ENCODE peak calls at places on chromosomes 7 and 10, in six cellular contexts. O is H1, A is GM23338, D is HepG2, X is K562, K is WTC11. H is an unnamed sample.

GRCh38 chr7:133650067-133650466 is 397.2 kb downstream of the EXOC4 start:
- DNase-seq in O (no peak), A (no peak), D (no peak), X (no peak), K (no peak), H (no peak)

GRCh38 chr7:118182618-118183253 is 1.2 kb upstream of the LSM8 start:
- DNase-seq in O (no peak), A (no peak), D (no peak), X (no peak), K (no peak), H (no peak)

GRCh38 chr7:117399820-117400422 is 27.4 kb downstream of the ASZ1 start:
- DNase-seq in O (no peak), A (no peak), D (no peak), X (no peak), K (no peak), H (no peak)

GRCh38 chr7:75943864-75944263 is 28.9 kb downstream of the POR start:
- DNase-seq in O (no peak), A (no peak), D (no peak), X (peak), K (no peak), H (no peak)

GRCh38 chr10:33965795-33966581 is 631.5 kb upstream of the NRP1 start:
- DNase-seq in O (no peak), A (no peak), D (peak), X (no peak), K (no peak), H (no peak)

GRCh38 chr7:157397751-157398691 is 61.2 kb downstream of the DNAJB6 start:
- DNase-seq in O (no peak), A (peak), D (peak), X (peak), K (peak), H (no peak)

GRCh38 chr10:130300608-130301025 is 164.4 kb downstream of the GLRX3 start:
- DNase-seq in O (no peak), A (no peak), D (no peak), X (no peak), K (no peak), H (no peak)

GRCh38 chr10:96794786-96795733 is 37.0 kb upstream of the LCOR start:
- DNase-seq in O (no peak), A (peak), D (peak), X (no peak), K (peak), H (no peak)

GRCh38 chr10:16519908-16520861 is 1.5 kb downstream of the C1QL3 start:
- DNase-seq in O (peak), A (peak), D (no peak), X (no peak), K (peak), H (no peak)

GRCh38 chr7:140650367-140650766 is 9.8 kb upstream of the DENND2A start:
- DNase-seq in O (no peak), A (no peak), D (no peak), X (no peak), K (no peak), H (no peak)

GRCh38 chr7:136117539-136117938 is 140.4 kb upstream of the MTPN start:
- DNase-seq in O (no peak), A (no peak), D (no peak), X (no peak), K (no peak), H (no peak)

GRCh38 chr10:31142026-31142425 is 110.4 kb upstream of the ZNF438 start:
- DNase-seq in O (no peak), A (no peak), D (no peak), X (no peak), K (no peak), H (no peak)

GRCh38 chr10:72319416-72320254 is 35.1 kb downstream of the DNAJB12 start:
- DNase-seq in O (peak), A (peak), D (peak), X (peak), K (peak), H (no peak)

GRCh38 chr7:155850730-155851678 is 38.7 kb upstream of the SHH start:
- DNase-seq in O (no peak), A (no peak), D (no peak), X (no peak), K (no peak), H (no peak)

GRCh38 chr7:41156268-41156667 is 546.6 kb downstream of the INHBA start:
- DNase-seq in O (no peak), A (no peak), D (no peak), X (no peak), K (no peak), H (no peak)

GRCh38 chr7:141073173-141073640 is 657 bp upstream of the TMEM178B start:
- DNase-seq in O (no peak), A (peak), D (peak), X (no peak), K (peak), H (no peak)

GRCh38 chr10:43871004-43871439 is 222.3 kb upstream of the ZNF32 start:
- DNase-seq in O (peak), A (no peak), D (no peak), X (no peak), K (no peak), H (no peak)

GRCh38 chr7:159099217-159099655 is 45.4 kb downstream of the VIPR2 start:
- DNase-seq in O (no peak), A (no peak), D (no peak), X (no peak), K (no peak), H (no peak)

GRCh38 chr7:159197066-159197975 is 52.7 kb upstream of the VIPR2 start:
- DNase-seq in O (no peak), A (peak), D (no peak), X (peak), K (peak), H (peak)

GRCh38 chr7:43781726-43782607 is 23.5 kb downstream of the BLVRA start:
- DNase-seq in O (no peak), A (no peak), D (peak), X (no peak), K (no peak), H (no peak)

GRCh38 chr7:129751916-129752315 is 140.4 kb downstream of the NRF1 start:
- DNase-seq in O (no peak), A (no peak), D (no peak), X (peak), K (no peak), H (no peak)

GRCh38 chr7:27175005-27175625 is 995 bp upstream of the HOXA10 start:
- DNase-seq in O (peak), A (peak), D (no peak), X (no peak), K (no peak), H (no peak)

GRCh38 chr10:95758351-95759025 is 2.5 kb downstream of the ENTPD1 start:
- DNase-seq in O (no peak), A (no peak), D (no peak), X (peak), K (no peak), H (peak)

GRCh38 chr10:83908506-83908905 is 230.8 kb upstream of the GHITM start:
- DNase-seq in O (no peak), A (no peak), D (no peak), X (no peak), K (no peak), H (no peak)

GRCh38 chr7:24283559-24283899 is 461 bp upstream of the NPY start:
- DNase-seq in O (peak), A (peak), D (no peak), X (no peak), K (peak), H (no peak)

GRCh38 chr7:121178452-121178851 is 150.3 kb upstream of the WNT16 start:
- DNase-seq in O (no peak), A (no peak), D (no peak), X (no peak), K (no peak), H (no peak)

GRCh38 chr10:73653701-73654100 is 2.1 kb downstream of the SYNPO2L start:
- DNase-seq in O (no peak), A (peak), D (peak), X (peak), K (no peak), H (no peak)

GRCh38 chr10:73218466-73219191 is 28.4 kb downstream of the DNAJC9 start:
- DNase-seq in O (no peak), A (peak), D (peak), X (peak), K (no peak), H (no peak)

GRCh38 chr10:21372651-21373410 is 152.7 kb downstream of the SKIDA1 start:
- DNase-seq in O (no peak), A (peak), D (no peak), X (no peak), K (no peak), H (peak)

GRCh38 chr7:143458263-143458662 is 15.0 kb downstream of the TAS2R60 start:
- DNase-seq in O (no peak), A (no peak), D (no peak), X (no peak), K (no peak), H (no peak)

DNA sequence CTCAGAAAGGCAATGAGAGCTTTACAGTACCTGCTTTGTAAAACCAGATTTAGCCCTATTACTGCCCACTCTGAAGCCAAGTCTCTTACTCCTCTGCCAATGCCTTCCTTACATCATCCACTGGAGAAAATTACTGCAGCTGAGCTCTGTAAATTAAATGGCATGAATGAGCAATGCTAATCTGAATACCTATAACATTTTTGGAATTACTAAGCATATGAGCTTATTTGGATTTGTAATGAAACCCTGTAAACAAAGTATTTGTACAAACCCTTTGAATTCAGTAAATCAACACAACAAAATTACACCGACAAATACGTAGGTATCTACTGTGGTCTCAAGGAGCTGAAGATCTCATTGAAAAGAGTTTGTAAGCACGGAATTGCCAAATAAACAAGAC is 12.1 kb upstream of the CCNY start:
- DNase-seq in O (no peak), A (no peak), D (no peak), X (no peak), K (no peak), H (no peak)
- TF ChIP-seq CREB1 in O (no peak), A (no peak), D (no peak), X (no peak), K (no peak), H (no peak)

GRCh38 chr10:46547881-46548780 is 8.3 kb downstream of the GPRIN2 start:
- DNase-seq in O (no peak), A (no peak), D (no peak), X (no peak), K (peak), H (no peak)

GRCh38 chr10:46548781-46549090 is 7.7 kb downstream of the GPRIN2 start:
- DNase-seq in O (peak), A (no peak), D (no peak), X (no peak), K (no peak), H (no peak)

GRCh38 chr10:46546591-46547330 is 9.7 kb downstream of the GPRIN2 start:
- DNase-seq in O (peak), A (no peak), D (no peak), X (no peak), K (peak), H (no peak)

GRCh38 chr10:46545861-46546590 is 10.4 kb downstream of the GPRIN2 start:
- DNase-seq in O (peak), A (no peak), D (no peak), X (no peak), K (peak), H (no peak)

GRCh38 chr10:46547331-46547880 is 9.1 kb downstream of the GPRIN2 start:
- DNase-seq in O (peak), A (no peak), D (no peak), X (no peak), K (no peak), H (no peak)
- TF ChIP-seq CREB1 in O (no peak), A (no peak), D (no peak), X (no peak), K (no peak), H (no peak)

DNA sequence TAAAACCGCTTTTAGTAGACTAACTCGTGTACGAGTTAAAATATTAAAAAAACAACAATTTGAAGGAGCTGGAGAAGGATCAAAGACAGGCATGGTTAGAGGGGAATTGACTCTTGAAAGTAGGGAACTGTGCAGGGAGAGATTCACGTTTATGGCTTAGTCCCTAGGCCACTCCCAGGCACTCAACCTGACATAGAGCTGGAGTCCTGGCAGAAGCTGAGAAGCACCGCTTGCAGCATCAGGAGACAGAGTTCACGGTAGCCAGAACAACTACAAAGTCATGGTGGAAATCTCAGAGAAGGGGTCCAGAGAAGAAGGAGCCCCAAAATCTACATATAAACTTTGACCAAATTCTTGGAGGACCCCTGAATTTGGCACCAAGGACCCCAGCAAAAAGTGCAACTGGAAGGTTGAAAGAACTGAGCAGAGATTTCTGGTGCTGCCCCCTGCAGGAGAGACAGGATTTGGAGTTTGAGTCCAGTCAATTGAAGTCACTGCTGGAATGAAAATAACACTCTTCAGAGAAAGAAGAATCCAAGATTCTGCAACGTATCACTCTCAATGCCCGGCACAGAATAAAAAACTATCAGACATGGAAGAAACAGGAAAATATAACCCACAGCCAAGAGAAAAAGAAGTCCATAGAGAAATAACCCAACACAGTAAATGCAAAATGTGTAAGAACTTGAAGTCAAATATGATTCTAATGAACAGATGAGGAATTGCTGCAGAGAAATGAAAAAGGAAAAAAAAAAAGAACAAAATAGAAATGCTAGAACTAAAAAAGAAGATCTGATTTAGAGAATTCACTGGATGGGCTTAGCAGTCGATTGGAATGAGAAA is 493.3 kb upstream of the PODXL start:
- DNase-seq in O (peak), A (peak), D (peak), X (peak), K (peak), H (no peak)
- TF ChIP-seq CREB1 in O (no peak), A (no peak), D (no peak), X (no peak), K (no peak), H (no peak)

DNA sequence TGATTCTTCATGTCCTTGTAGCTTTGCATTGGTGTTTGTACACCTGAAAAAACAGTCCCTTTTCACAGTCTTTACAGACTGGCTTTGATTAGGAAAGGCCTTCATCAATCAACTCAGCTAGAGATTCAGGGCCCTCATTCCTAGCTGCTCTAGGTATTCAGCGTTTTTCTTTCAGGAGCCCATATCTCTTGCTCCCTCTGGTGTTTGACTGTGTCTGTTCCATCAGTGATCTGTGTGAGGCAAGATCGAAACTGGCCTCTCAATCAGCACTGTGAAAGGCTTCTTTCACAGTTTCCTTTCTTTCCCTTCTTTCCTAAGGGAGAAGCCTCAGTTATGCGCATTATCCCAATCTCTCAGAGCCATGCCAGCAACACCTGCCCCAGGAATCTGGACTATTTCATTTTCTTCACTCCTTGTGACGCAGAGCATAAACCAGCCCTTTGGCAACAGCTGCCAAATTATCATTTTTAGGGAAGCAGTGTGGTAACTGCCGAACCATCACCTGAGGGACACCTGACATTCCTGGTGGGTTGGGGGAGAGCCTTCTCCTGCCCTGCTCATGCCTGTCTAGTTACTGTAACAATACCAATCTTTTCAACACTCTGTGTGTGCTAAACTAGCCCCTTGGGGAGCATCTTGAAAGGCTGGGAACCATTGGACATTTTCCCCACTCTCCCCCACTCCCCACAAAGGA is 75.7 kb upstream of the CCDC71L start:
- DNase-seq in O (peak), A (peak), D (peak), X (peak), K (peak), H (peak)
- TF ChIP-seq CREB1 in O (no peak), A (no peak), D (no peak), X (no peak), K (no peak), H (peak)

GRCh38 chr10:4006051-4006450 is 221.0 kb upstream of the KLF6 start:
- DNase-seq in O (no peak), A (no peak), D (no peak), X (no peak), K (no peak), H (no peak)
- TF ChIP-seq CREB1 in O (no peak), A (no peak), D (no peak), X (no peak), K (no peak), H (no peak)

DNA sequence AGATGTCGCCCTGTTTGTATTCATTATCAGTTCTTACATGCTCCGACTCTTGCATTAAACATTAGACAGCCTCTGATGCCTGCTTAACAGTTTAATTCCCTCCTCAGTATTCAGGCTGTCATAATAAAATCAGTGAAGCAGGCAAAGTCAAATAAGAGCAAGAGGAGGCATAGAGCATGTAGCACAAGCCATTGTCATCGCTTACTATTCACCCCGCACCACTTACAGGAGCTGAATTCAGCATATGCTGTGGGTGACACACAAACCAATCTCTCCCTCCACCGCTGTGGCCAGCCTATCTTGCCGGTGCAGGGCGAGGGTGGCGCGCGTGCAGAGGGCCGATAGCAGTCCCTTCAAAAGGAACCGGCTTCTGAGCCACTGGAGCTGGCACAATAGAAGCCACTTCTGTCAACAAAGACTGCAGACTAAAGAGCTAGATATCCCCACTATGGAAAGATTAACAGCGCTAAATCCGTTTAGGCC is 433.2 kb upstream of the MGMT start:
- DNase-seq in O (no peak), A (no peak), D (no peak), X (peak), K (no peak), H (no peak)
- TF ChIP-seq CREB1 in O (no peak), A (no peak), D (no peak), X (no peak), K (no peak), H (no peak)

H was measured in GM12878.